ENCODE peak calls at places on chromosomes 1 and 21, in ten cellular contexts. S is lower leg skin, E is heart left ventricle, A is NB4, X is HCT116, Q is H54, K is uterus, B is K562, U is body of pancreas, L is GM12891. H is an unnamed sample.

GRCh38 chr1:162663086-162663485 is 30.8 kb downstream of the DDR2 start:
- DNase-seq in S (no peak), E (no peak), A (no peak), X (no peak), Q (no peak), K (no peak), B (no peak), U (no peak), L (no peak), H (no peak)

GRCh38 chr21:21200103-21200938 is 202.1 kb downstream of the NCAM2 start:
- DNase-seq in S (peak), E (peak), A (no peak), X (no peak), Q (peak), K (peak), B (peak), U (peak), L (no peak), H (peak)

GRCh38 chr1:223364685-223365382 is 858 bp upstream of the SUSD4 start:
- DNase-seq in S (no peak), E (no peak), A (peak), X (no peak), Q (no peak), K (no peak), B (peak), U (peak), L (peak), H (no peak)

GRCh38 chr1:153663211-153663610 is 4.7 kb downstream of the SNAPIN start:
- DNase-seq in S (no peak), E (no peak), A (peak), X (no peak), Q (no peak), K (no peak), B (no peak), U (no peak), L (no peak), H (peak)

GRCh38 chr1:110098222-110099026 is 13.8 kb upstream of the UBL4B start:
- DNase-seq in S (no peak), E (no peak), A (no peak), X (no peak), Q (no peak), K (no peak), B (peak), U (no peak), L (no peak), H (no peak)

GRCh38 chr1:154324669-154325582 is at the start of gene ATP8B2:
- DNase-seq in S (peak), E (peak), A (peak), X (peak), Q (peak), K (peak), B (peak), U (peak), L (peak), H (peak)

GRCh38 chr1:6302568-6302967 is 41.7 kb upstream of the GPR153 start:
- DNase-seq in S (no peak), E (no peak), A (no peak), X (no peak), Q (no peak), K (no peak), B (no peak), U (peak), L (no peak), H (no peak)

GRCh38 chr1:175005085-175005783 is 5.5 kb downstream of the CACYBP start:
- DNase-seq in S (no peak), E (no peak), A (no peak), X (no peak), Q (no peak), K (no peak), B (no peak), U (no peak), L (no peak), H (no peak)

GRCh38 chr1:163535807-163536206 is 214.1 kb downstream of the NUF2 start:
- DNase-seq in S (no peak), E (no peak), A (peak), X (peak), Q (no peak), K (no peak), B (peak), U (no peak), L (no peak), H (no peak)

GRCh38 chr1:2589331-2590232 is 3.0 kb downstream of the PRXL2B start:
- DNase-seq in S (no peak), E (no peak), A (no peak), X (no peak), Q (no peak), K (no peak), B (no peak), U (no peak), L (no peak), H (peak)

GRCh38 chr1:65820983-65821382 is 28.3 kb downstream of the PDE4B start:
- DNase-seq in S (no peak), E (no peak), A (peak), X (no peak), Q (peak), K (no peak), B (no peak), U (no peak), L (no peak), H (no peak)

GRCh38 chr1:115837386-115837761 is 3.6 kb downstream of the NHLH2 start:
- DNase-seq in S (no peak), E (no peak), A (no peak), X (no peak), Q (no peak), K (no peak), B (no peak), U (no peak), L (no peak), H (no peak)

GRCh38 chr1:240092301-240093119 is 827 bp downstream of the FMN2 start:
- DNase-seq in S (no peak), E (no peak), A (no peak), X (no peak), Q (no peak), K (peak), B (no peak), U (peak), L (peak), H (peak)

GRCh38 chr1:21909787-21910503 is 27.2 kb downstream of the HSPG2 start:
- DNase-seq in S (peak), E (peak), A (peak), X (no peak), Q (no peak), K (peak), B (peak), U (no peak), L (peak), H (peak)
- TF ChIP-seq POLR2A in S (no peak), E (no peak), A (no peak), X (no peak), Q (no peak), K (peak), B (no peak), U (no peak), L (peak), H (no peak)

GRCh38 chr1:45365051-45365450 is 24.8 kb upstream of the MUTYH start:
- DNase-seq in S (no peak), E (no peak), A (no peak), X (no peak), Q (no peak), K (no peak), B (no peak), U (no peak), L (no peak), H (no peak)

GRCh38 chr1:45359882-45360513 is 19.8 kb upstream of the MUTYH start:
- DNase-seq in S (peak), E (peak), A (peak), X (no peak), Q (no peak), K (peak), B (peak), U (peak), L (no peak), H (peak)

GRCh38 chr1:45364294-45364693 is 24.1 kb upstream of the MUTYH start:
- DNase-seq in S (no peak), E (no peak), A (no peak), X (no peak), Q (no peak), K (no peak), B (no peak), U (no peak), L (no peak), H (no peak)
- TF ChIP-seq POLR2A in S (no peak), E (no peak), A (no peak), X (no peak), Q (no peak), K (no peak), B (no peak), U (no peak), L (no peak), H (no peak)

GRCh38 chr1:42010381-42010780 is 91.7 kb upstream of the HIVEP3 start:
- DNase-seq in S (no peak), E (no peak), A (no peak), X (no peak), Q (no peak), K (no peak), B (no peak), U (no peak), L (no peak), H (no peak)
- TF ChIP-seq POLR2A in S (no peak), E (no peak), A (no peak), X (no peak), Q (no peak), K (no peak), B (no peak), U (no peak), L (no peak), H (no peak)

GRCh38 chr1:225441314-225442119 is 13.7 kb upstream of the LBR start:
- DNase-seq in S (no peak), E (no peak), A (no peak), X (no peak), Q (no peak), K (no peak), B (no peak), U (peak), L (no peak), H (peak)
- TF ChIP-seq POLR2A in S (no peak), E (no peak), A (no peak), X (no peak), Q (no peak), K (no peak), B (no peak), U (no peak), L (no peak), H (no peak)

GRCh38 chr1:210072129-210072528 is 134.1 kb downstream of the SYT14 start:
- DNase-seq in S (no peak), E (no peak), A (no peak), X (no peak), Q (no peak), K (no peak), B (no peak), U (no peak), L (no peak), H (no peak)
- TF ChIP-seq POLR2A in S (no peak), E (no peak), A (no peak), X (no peak), Q (no peak), K (no peak), B (no peak), U (no peak), L (no peak), H (no peak)

GRCh38 chr1:37477198-37477931 is 3.0 kb downstream of the ZC3H12A start:
- DNase-seq in S (no peak), E (peak), A (peak), X (no peak), Q (no peak), K (no peak), B (peak), U (peak), L (peak), H (no peak)
- TF ChIP-seq POLR2A in S (no peak), E (no peak), A (no peak), X (no peak), Q (peak), K (no peak), B (no peak), U (peak), L (peak), H (no peak)

GRCh38 chr1:205313681-205314308 is 7.8 kb downstream of the NUAK2 start:
- DNase-seq in S (no peak), E (peak), A (peak), X (no peak), Q (no peak), K (peak), B (no peak), U (peak), L (no peak), H (no peak)
- TF ChIP-seq POLR2A in S (no peak), E (no peak), A (no peak), X (no peak), Q (no peak), K (no peak), B (no peak), U (peak), L (no peak), H (no peak)

GRCh38 chr21:44970766-44971671 is 31.2 kb downstream of the SLX9 start:
- DNase-seq in S (no peak), E (no peak), A (no peak), X (no peak), Q (no peak), K (no peak), B (no peak), U (no peak), L (no peak), H (peak)

GRCh38 chr21:44971672-44971995 is 31.8 kb downstream of the SLX9 start:
- DNase-seq in S (no peak), E (no peak), A (no peak), X (no peak), Q (no peak), K (no peak), B (no peak), U (no peak), L (no peak), H (peak)

GRCh38 chr21:44972301-44972814 is 32.5 kb downstream of the SLX9 start:
- DNase-seq in S (no peak), E (no peak), A (no peak), X (no peak), Q (no peak), K (no peak), B (no peak), U (no peak), L (no peak), H (peak)

GRCh38 chr21:44973598-44973997 is 33.8 kb downstream of the SLX9 start:
- DNase-seq in S (no peak), E (no peak), A (no peak), X (no peak), Q (no peak), K (no peak), B (no peak), U (no peak), L (no peak), H (peak)

GRCh38 chr21:44972821-44973220 is 33.0 kb downstream of the SLX9 start:
- DNase-seq in S (no peak), E (no peak), A (peak), X (no peak), Q (peak), K (no peak), B (peak), U (no peak), L (no peak), H (peak)
- TF ChIP-seq POLR2A in S (no peak), E (no peak), A (no peak), X (no peak), Q (no peak), K (no peak), B (no peak), U (no peak), L (no peak), H (no peak)

DNA sequence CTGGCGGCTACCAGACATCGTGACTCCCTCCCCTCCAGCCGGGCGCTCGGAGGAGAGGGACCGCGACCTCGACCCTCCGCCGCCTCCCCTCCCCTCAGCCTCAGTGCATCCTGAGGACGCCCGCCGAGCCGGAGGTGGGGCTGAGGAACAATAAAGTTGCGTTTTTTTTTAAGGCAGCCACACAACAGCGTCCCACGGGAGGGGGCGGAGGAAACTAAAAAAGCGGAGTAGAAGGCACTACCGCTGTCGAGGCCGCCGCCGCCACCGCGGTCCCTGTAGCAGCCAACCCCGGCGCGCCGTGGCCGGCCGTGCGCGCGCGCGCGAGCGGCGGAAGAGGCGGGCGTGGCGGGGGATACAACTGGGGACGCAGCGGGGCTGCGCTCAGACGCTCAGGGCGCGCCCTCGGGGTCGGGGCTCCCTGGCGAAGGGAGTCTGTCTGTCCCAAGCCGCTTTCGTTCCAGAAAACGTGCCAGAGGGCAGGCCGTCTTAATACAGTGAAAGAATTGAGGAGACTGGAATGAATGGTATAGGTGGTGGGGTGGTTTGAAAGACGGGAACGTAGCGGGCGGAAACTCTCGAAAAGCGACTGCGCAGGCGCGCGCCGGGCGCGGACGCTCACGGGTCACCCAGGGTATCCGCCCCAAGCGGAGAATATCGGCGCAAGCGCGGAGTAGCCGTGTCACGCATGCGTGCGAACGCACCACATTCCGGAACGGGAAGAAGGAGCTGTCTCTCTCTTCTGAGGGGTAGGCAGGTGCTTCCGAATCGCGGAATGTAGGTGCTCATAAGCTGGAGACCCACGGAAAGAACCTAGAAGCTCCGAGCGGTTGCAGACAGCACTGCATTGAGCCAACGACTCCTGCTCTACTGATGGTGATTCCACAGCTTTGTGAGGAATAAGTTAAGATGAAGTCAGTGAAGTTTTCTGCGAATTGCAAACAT is at the start of gene COP1:
- DNase-seq in S (peak), E (peak), A (peak), X (peak), Q (peak), K (peak), B (peak), U (peak), L (peak), H (peak)
- TF ChIP-seq POLR2A in S (no peak), E (no peak), A (peak), X (peak), Q (peak), K (peak), B (peak), U (peak), L (peak), H (peak)

H was measured in sigmoid colon.